ENCODE peak calls at places on chromosomes 16 and 17, in five cellular contexts. S is GM12878, N is K562, L is H1, C is HCT116. J is an unnamed sample.

GRCh38 chr17:37671813-37672544 is 28.7 kb upstream of the DDX52 start:
- DNase-seq in S (no peak), L (no peak), C (no peak), N (no peak), J (peak)

GRCh38 chr16:88763502-88764053 is 21.4 kb downstream of the PIEZO1 start:
- DNase-seq in S (no peak), C (no peak), L (peak), N (peak), J (no peak)

GRCh38 chr17:75506888-75507287 is 8.4 kb downstream of the CASKIN2 start:
- DNase-seq in S (no peak), N (no peak), L (no peak), C (no peak), J (no peak)

GRCh38 chr16:72961115-72961832 is 86.7 kb downstream of the ZFHX3 start:
- DNase-seq in C (no peak), S (no peak), L (no peak), N (no peak), J (no peak)

GRCh38 chr16:59905628-59906027 is 1171.5 kb upstream of the GOT2 start:
- DNase-seq in L (no peak), C (no peak), S (no peak), N (no peak), J (no peak)

GRCh38 chr16:46650224-46650623 is 29.0 kb upstream of the SHCBP1 start:
- DNase-seq in N (no peak), L (no peak), C (no peak), S (no peak), J (no peak)

GRCh38 chr16:8751481-8752311 is 45.7 kb downstream of the TMEM186 start:
- DNase-seq in N (no peak), S (no peak), C (peak), L (no peak), J (no peak)

GRCh38 chr17:76014925-76015261 is 12.2 kb downstream of the EVPL start:
- DNase-seq in N (peak), S (no peak), L (no peak), C (no peak), J (no peak)

GRCh38 chr17:83196973-83197880 is 117.8 kb downstream of the METRNL start:
- DNase-seq in N (no peak), S (no peak), L (no peak), C (no peak), J (no peak)

GRCh38 chr16:73280366-73280765 is 232.4 kb upstream of the ZFHX3 start:
- DNase-seq in S (no peak), C (no peak), L (no peak), N (no peak), J (no peak)

GRCh38 chr16:1049113-1049975 is 23.2 kb upstream of the SSTR5 start:
- DNase-seq in L (no peak), N (no peak), S (no peak), C (no peak), J (no peak)

GRCh38 chr17:17408236-17408794 is 68.5 kb upstream of the MED9 start:
- DNase-seq in S (no peak), C (no peak), N (no peak), L (no peak), J (no peak)

GRCh38 chr16:67933805-67934204 is 2.1 kb upstream of the CTRL start:
- DNase-seq in C (no peak), S (no peak), L (no peak), N (no peak), J (no peak)

GRCh38 chr16:58346831-58347371 is 45.4 kb upstream of the GINS3 start:
- DNase-seq in L (no peak), C (no peak), S (no peak), N (no peak), J (no peak)

GRCh38 chr17:13888043-13888442 is 181.3 kb upstream of the COX10 start:
- DNase-seq in S (no peak), N (peak), L (no peak), C (no peak), J (no peak)

GRCh38 chr17:55699178-55699865 is 23.3 kb downstream of the TMEM100 start:
- DNase-seq in S (no peak), N (no peak), L (no peak), C (no peak), J (no peak)

GRCh38 chr17:19377602-19378415 is 489 bp upstream of the MAPK7 start:
- DNase-seq in S (peak), L (peak), C (peak), N (peak), J (peak)

GRCh38 chr17:19376799-19377198 is 1.5 kb upstream of the MAPK7 start:
- DNase-seq in S (no peak), L (no peak), C (peak), N (peak), J (no peak)

GRCh38 chr17:19380551-19381284 is 2.4 kb downstream of the MAPK7 start:
- DNase-seq in S (no peak), L (no peak), C (no peak), N (no peak), J (no peak)

GRCh38 chr17:19379306-19380075 is 1.2 kb downstream of the MAPK7 start:
- DNase-seq in N (no peak), S (no peak), C (no peak), L (no peak), J (no peak)

DNA sequence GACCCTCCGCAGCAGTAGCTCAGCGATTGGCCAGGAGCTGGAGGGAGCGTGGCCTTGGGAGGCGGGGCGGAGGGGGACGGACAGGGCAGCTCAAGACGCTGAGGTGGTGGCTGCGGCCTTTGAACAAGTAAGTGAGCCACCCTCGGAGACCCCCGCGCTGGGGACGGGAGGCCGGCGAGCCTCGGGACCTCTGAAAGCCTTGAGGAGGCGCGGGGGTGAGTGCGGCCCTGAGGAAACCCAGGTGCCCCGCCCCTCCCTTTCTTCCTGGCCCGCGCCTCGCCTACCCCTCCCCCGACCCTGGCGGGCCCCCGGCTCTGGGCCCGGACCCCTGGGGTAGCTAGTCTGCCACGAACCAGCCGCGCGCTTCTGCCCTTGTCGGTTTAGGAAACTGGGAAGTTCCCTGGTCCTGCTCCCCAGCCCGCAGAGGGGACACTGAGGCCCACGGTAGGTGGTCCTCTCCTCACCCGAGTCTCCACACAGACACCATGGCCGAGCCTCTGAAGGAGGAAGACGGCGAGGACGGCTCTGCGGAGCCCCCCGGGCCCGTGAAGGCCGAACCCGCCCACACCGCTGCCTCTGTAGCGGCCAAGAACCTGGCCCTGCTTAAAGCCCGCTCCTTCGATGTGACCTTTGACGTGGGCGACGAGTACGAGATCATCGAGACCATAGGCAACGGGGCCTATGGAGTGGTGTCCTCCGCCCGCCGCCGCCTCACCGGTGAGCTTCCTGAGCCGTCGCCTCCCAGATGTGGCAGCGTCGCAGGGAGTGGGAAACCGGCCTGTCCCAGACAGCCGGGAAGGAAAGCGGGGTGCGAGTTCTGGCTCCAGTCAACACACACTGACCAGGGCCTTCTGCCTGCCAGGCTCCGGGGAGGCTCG is at the start of gene MAPK7:
- DNase-seq in N (no peak), S (no peak), L (no peak), C (no peak), J (no peak)
- TF ChIP-seq SIN3A in N (no peak), S (no peak), L (peak), C (no peak), J (no peak)

GRCh38 chr17:35809855-35810461 is 674 bp downstream of the TAF15 start:
- DNase-seq in S (no peak), N (no peak), L (no peak), C (no peak), J (no peak)
- H3K27ac ChIP-seq in S (peak), N (peak), L (peak), C (peak), J (peak)

GRCh38 chr17:73827627-73828241 is 183.5 kb upstream of the SDK2 start:
- DNase-seq in L (no peak), S (no peak), N (no peak), C (no peak), J (no peak)
- TF ChIP-seq SIN3A in L (no peak), S (no peak), N (no peak), C (no peak), J (no peak)

GRCh38 chr16:56267888-56268287 is 76.6 kb downstream of the GNAO1 start:
- DNase-seq in L (no peak), N (no peak), S (no peak), C (no peak), J (no peak)

GRCh38 chr16:56269276-56269675 is 78.0 kb downstream of the GNAO1 start:
- DNase-seq in C (no peak), L (no peak), N (no peak), S (no peak), J (no peak)

GRCh38 chr16:56270828-56271227 is 79.5 kb downstream of the GNAO1 start:
- DNase-seq in S (no peak), N (no peak), L (no peak), C (no peak), J (no peak)

GRCh38 chr16:56268799-56269198 is 77.5 kb downstream of the GNAO1 start:
- DNase-seq in C (no peak), L (no peak), N (no peak), S (no peak), J (no peak)

GRCh38 chr16:56269824-56270684 is 78.8 kb downstream of the GNAO1 start:
- DNase-seq in N (peak), L (no peak), C (no peak), S (no peak), J (no peak)
- H3K27ac ChIP-seq in N (no peak), L (peak), C (no peak), S (no peak), J (no peak)

DNA sequence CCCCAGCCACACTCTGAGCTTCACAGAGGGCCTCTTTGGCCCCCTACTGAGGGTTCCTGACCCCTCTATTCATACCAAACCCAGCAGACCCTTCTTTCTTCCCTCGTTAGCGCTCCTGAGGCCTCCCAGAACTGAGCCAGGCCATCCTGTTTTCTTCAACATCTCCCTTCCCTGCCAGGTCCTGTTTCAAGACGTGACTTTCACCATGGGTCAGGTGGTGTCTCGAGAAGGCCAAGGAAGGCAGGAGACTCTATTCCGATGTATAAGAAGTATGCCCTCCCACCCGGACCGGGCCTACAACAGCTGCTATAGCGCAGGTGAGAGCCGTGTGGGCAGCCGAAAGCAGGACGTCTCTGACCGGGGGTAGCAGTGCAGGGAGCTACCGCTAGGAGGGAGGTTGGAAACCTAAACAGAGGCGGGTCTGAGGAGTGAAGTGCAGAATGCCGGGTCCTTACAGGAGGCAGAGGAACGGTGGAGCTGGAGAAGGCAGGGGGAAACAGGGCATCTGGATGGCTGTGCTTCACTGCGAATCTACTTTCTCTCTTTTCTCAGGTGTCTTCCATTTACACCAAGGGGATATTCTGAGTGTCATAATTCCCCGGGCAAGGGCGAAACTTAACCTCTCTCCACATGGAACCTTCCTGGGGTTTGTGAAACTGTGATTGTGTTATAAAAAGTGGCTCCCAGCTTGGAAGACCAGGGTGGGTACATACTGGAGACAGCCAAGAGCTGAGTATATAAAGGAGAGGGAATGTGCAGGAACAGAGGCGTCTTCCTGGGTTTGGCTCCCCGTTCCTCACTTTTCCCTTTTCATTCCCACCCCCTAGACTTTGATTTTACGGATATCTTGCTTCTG is 1.3 kb upstream of the SENP3 start:
- DNase-seq in C (no peak), S (no peak), L (peak), N (peak), J (no peak)
- TF ChIP-seq SIN3A in C (no peak), S (no peak), L (peak), N (no peak), J (no peak)

GRCh38 chr16:51465026-51465425 is 314.0 kb upstream of the SALL1 start:
- DNase-seq in L (no peak), S (no peak), N (no peak), C (no peak), J (no peak)
- H3K27ac ChIP-seq in L (no peak), S (no peak), N (no peak), C (no peak), J (no peak)